ENCODE peak calls at places on chromosomes 16 and 17, in five cellular contexts. C is breast epithelium, V is tibial nerve, J is OCI-LY7, N is heart right ventricle. P is an unnamed sample.

GRCh38 chr16:67236551-67237395 is 9.8 kb downstream of the TMEM208 start:
- DNase-seq in C (no peak), V (no peak), J (peak), N (peak), P (peak)

GRCh38 chr16:81902025-81902424 is 109.2 kb downstream of the SDR42E1 start:
- DNase-seq in C (no peak), V (no peak), J (no peak), N (no peak), P (no peak)

GRCh38 chr17:82603981-82604448 is 44.2 kb downstream of the WDR45B start:
- DNase-seq in C (no peak), V (peak), J (no peak), N (no peak), P (no peak)

GRCh38 chr17:82910770-82911169 is 70.9 kb upstream of the ZNF750 start:
- DNase-seq in C (no peak), V (no peak), J (no peak), N (no peak), P (no peak)

GRCh38 chr17:44385287-44386181 is 3.9 kb downstream of the ITGA2B start:
- DNase-seq in C (peak), V (peak), J (peak), N (peak), P (peak)

GRCh38 chr17:81976332-81977210 is 858 bp upstream of the ASPSCR1 start:
- DNase-seq in C (peak), V (peak), J (peak), N (no peak), P (peak)

GRCh38 chr16:725463-726187 is 618 bp downstream of the CCDC78 start:
- DNase-seq in C (no peak), V (no peak), J (no peak), N (no peak), P (no peak)

GRCh38 chr16:4271176-4272113 is 1.4 kb downstream of the TFAP4 start:
- DNase-seq in C (peak), V (peak), J (peak), N (peak), P (peak)

GRCh38 chr16:75599452-75600277 is 23.4 kb downstream of the ADAT1 start:
- DNase-seq in C (no peak), V (no peak), J (no peak), N (no peak), P (no peak)

GRCh38 chr17:497587-498034 is 145.0 kb upstream of the RPH3AL start:
- DNase-seq in C (no peak), V (no peak), J (no peak), N (no peak), P (no peak)

GRCh38 chr16:19860146-19861030 is 24.3 kb downstream of the GPRC5B start:
- DNase-seq in C (no peak), V (no peak), J (no peak), N (no peak), P (peak)

GRCh38 chr16:4385066-4385788 is 13.6 kb downstream of the VASN start:
- DNase-seq in C (no peak), V (no peak), J (no peak), N (no peak), P (peak)

GRCh38 chr16:57862698-57863433 is 60.6 kb upstream of the KIFC3 start:
- DNase-seq in C (no peak), V (no peak), J (no peak), N (no peak), P (peak)

GRCh38 chr17:73148540-73149334 is 16.1 kb upstream of the SSTR2 start:
- DNase-seq in C (no peak), V (no peak), J (no peak), N (no peak), P (no peak)

GRCh38 chr17:59490259-59490658 is 75.2 kb upstream of the DHX40 start:
- DNase-seq in C (no peak), V (no peak), J (no peak), N (no peak), P (no peak)

GRCh38 chr16:30370444-30371247 is at the start of gene TBC1D10B:
- DNase-seq in C (peak), V (peak), J (peak), N (peak), P (peak)
- TF ChIP-seq CTCF in C (no peak), V (peak), J (peak), N (peak), P (peak)

DNA sequence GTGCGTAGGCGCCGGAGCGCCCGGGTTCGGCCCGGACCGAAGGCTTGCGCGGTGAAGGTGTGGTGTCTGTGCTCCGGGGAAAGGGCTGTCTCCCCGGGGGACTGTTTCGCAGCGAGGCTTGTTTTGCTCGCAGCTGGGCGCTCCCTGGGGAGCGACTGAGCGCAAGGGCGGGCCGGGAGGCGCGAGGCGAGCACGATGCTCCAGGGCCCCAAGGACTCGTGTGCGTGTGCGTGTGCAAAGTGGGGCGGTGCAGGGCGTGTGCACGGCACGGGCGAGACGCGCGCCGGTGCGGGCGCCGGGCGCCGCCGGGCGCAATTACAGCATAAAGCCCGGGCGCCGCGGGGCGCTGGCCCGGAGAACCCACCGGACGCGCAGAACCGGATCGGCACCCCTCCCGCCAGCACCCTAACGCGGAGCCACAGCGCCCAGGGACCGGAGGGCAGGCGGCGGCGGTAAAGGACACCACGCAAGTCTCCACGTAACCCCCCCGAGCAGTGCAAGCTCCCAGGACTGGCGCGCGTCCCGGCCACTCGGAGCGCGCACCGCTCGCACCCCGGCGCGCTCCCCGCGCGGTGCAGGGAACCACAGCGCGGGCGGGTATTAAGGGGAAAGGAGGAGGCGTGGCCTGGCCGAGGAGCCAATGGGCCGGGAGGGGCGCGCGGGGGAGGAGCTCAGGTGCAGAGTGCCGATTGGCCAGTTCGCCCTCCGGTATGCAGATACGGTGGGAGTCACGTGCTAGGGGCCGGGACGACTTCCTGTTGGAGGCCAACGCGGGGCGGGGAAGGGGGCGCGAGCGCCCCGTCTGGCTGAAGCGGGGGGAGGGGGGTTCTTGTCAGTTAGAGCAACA is at the start of gene TNRC6C:
- DNase-seq in C (peak), V (peak), J (peak), N (peak), P (peak)
- TF ChIP-seq CTCF in C (peak), V (peak), J (peak), N (peak), P (peak)

GRCh38 chr17:50056961-50057330 is 1.0 kb downstream of the ITGA3 start:
- DNase-seq in C (no peak), V (no peak), J (no peak), N (no peak), P (peak)

GRCh38 chr17:50057521-50057991 is 1.6 kb downstream of the ITGA3 start:
- DNase-seq in C (no peak), V (no peak), J (no peak), N (no peak), P (peak)

GRCh38 chr17:50056217-50056960 is 479 bp downstream of the ITGA3 start:
- DNase-seq in C (peak), V (no peak), J (peak), N (peak), P (peak)

GRCh38 chr17:50055055-50055425 is 870 bp upstream of the ITGA3 start:
- DNase-seq in C (peak), V (no peak), J (no peak), N (no peak), P (peak)

GRCh38 chr17:50055426-50056216 is at the start of gene ITGA3:
- DNase-seq in C (peak), V (no peak), J (peak), N (peak), P (peak)
- TF ChIP-seq CTCF in C (no peak), V (no peak), J (no peak), N (no peak), P (no peak)

GRCh38 chr17:80361495-80362220 is 53.3 kb upstream of the ENDOV start:
- DNase-seq in C (no peak), V (no peak), J (peak), N (no peak), P (peak)
- TF ChIP-seq CTCF in C (no peak), V (no peak), J (peak), N (peak), P (peak)

DNA sequence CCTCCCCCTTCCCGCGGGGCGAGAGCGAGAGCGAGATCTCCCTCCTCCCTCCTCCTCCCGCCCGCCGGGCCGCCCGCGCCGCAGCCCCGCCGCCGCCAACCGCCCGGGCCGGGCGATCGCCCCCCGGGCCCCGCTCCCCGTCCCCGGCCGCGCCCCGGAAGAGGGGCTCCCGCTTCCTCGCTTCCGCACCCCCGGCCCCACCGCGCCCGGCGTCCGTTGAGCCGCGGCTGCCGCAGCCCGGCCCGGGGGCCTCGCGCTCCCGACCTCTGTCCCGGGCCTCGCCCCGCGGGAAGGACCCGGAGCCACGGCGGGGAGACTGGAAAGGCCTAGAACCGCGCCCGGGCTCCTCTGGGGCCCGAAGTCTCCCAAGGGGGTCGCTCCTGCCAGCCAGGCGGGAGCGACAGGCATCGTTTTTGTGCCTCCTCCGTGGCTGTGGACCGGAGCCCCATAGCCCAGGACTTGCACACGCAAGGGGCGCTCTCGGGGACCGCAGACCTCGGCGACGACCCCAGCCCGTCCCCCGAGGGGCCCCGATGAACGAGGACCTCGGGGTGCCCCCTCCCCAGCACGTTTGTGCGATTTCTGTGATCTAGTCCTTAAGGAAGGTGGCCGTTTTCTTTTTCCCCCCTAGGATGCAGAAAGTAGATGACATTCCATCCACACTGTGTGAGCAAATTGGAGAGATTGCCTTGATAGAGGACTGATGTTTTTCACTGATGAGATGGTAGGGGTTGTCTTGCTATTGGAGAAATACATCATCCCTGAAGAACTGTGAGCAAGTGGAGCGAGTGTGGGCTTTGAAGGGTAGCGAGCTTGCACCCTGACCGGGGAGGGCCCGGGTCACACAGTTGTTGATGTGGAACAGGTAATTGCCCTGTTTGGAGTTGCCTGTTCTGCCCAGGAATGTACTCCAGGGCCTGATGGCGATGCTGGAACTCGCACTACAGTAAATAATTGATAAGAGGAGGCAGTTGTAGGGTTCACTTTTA is 610 bp downstream of the BANP start:
- DNase-seq in C (no peak), V (no peak), J (peak), N (peak), P (peak)
- TF ChIP-seq CTCF in C (no peak), V (no peak), J (peak), N (no peak), P (peak)

GRCh38 chr16:84397090-84397489 is 28.8 kb downstream of the ATP2C2 start:
- DNase-seq in C (no peak), V (no peak), J (no peak), N (no peak), P (no peak)
- TF ChIP-seq CTCF in C (no peak), V (no peak), J (peak), N (no peak), P (peak)

GRCh38 chr17:40478486-40478885 is 22.9 kb downstream of the TNS4 start:
- DNase-seq in C (no peak), V (no peak), J (no peak), N (no peak), P (no peak)

GRCh38 chr17:40481106-40481505 is 20.3 kb downstream of the TNS4 start:
- DNase-seq in C (no peak), V (no peak), J (no peak), N (no peak), P (no peak)

GRCh38 chr17:40480501-40481003 is 20.9 kb downstream of the TNS4 start:
- DNase-seq in C (no peak), V (no peak), J (peak), N (peak), P (peak)

GRCh38 chr17:40477796-40478195 is 23.6 kb downstream of the TNS4 start:
- DNase-seq in C (no peak), V (no peak), J (no peak), N (no peak), P (no peak)

DNA sequence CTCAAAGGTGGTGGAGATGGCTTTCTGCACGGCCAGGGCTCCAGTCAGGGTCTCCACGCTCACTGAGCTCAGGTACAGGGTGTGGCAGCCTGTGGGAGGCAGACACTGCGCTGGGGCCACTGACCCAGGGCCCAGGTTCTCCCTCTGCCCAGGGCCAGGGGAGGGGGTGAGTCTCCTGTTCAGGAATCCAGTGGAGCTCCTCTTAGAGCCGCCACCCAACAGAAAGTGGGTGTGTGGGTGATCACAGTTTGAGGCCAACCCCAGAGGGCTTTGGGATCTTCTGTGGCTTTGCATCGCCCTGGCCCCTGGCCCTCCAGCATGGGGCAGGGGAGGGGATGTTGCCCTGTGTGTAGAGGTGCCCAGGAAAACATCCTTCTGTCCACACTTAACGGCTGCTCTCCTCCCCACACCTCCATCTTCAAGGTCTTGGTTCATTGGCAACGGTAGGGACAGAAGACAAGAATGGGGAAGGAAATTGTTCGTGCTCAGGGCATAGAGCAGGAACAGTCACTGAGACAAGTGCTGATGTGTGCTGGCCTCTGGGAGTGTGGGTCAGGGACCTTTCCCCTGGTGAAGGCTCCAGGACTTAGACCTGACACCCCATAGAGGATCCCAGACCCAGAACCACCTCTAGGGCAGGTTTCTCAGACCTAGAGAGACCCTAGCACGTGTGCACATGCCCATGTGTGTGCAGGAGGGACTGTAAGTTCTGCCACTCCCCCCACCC is 21.5 kb downstream of the TNS4 start:
- DNase-seq in C (no peak), V (no peak), J (peak), N (no peak), P (no peak)
- TF ChIP-seq CTCF in C (no peak), V (no peak), J (no peak), N (no peak), P (no peak)

GRCh38 chr17:75778861-75779249 is 5.8 kb upstream of the UNK start:
- DNase-seq in C (peak), V (no peak), J (peak), N (peak), P (no peak)

GRCh38 chr17:75774988-75775668 is 9.5 kb upstream of the UNK start:
- DNase-seq in C (peak), V (no peak), J (no peak), N (no peak), P (peak)

GRCh38 chr17:75776399-75777242 is 8.0 kb upstream of the UNK start:
- DNase-seq in C (no peak), V (no peak), J (no peak), N (no peak), P (peak)

GRCh38 chr17:75779250-75779986 is 5.2 kb upstream of the UNK start:
- DNase-seq in C (peak), V (peak), J (peak), N (peak), P (peak)

GRCh38 chr17:75777243-75777922 is 7.2 kb upstream of the UNK start:
- DNase-seq in C (no peak), V (no peak), J (no peak), N (no peak), P (no peak)
- TF ChIP-seq CTCF in C (no peak), V (no peak), J (no peak), N (no peak), P (no peak)

GRCh38 chr17:33639103-33639991 is 346.3 kb upstream of the ASIC2 start:
- DNase-seq in C (no peak), V (no peak), J (no peak), N (no peak), P (no peak)
- TF ChIP-seq CTCF in C (no peak), V (no peak), J (no peak), N (no peak), P (no peak)

P was measured in endodermal cell.